ENCODE peak calls at places on chromosomes 6 and 20, in four cellular contexts. F is GM20000, H is NCI-H524, A is Kasumi-1. E is an unnamed sample.

GRCh38 chr6:125974214-125974866 is 12.0 kb upstream of the TRMT11 start:
- DNase-seq in F (peak), H (peak), A (peak), E (peak)

GRCh38 chr6:162343196-162343901 is 384.2 kb downstream of the PRKN start:
- DNase-seq in A (no peak), F (no peak), H (no peak), E (no peak)

GRCh38 chr6:42260972-42261371 is 43.3 kb upstream of the MRPS10 start:
- DNase-seq in A (no peak), H (peak), F (peak), E (peak)

GRCh38 chr6:96545882-96546281 is 17.0 kb upstream of the FHL5 start:
- DNase-seq in F (no peak), A (no peak), H (no peak), E (no peak)

GRCh38 chr6:168047841-168048723 is 30.9 kb downstream of the FRMD1 start:
- DNase-seq in H (no peak), A (no peak), F (no peak), E (no peak)

GRCh38 chr20:56627122-56628014 is 1.7 kb upstream of the TFAP2C start:
- DNase-seq in F (peak), H (no peak), A (no peak), E (no peak)

GRCh38 chr6:149854532-149854931 is 9.6 kb downstream of the LRP11 start:
- DNase-seq in A (no peak), H (no peak), F (no peak), E (no peak)

GRCh38 chr6:27541212-27541931 is 68.5 kb upstream of the ZNF184 start:
- DNase-seq in H (no peak), A (no peak), F (no peak), E (no peak)

GRCh38 chr6:166005846-166006592 is 161.6 kb downstream of the TBXT start:
- DNase-seq in A (no peak), F (no peak), H (no peak), E (no peak)

GRCh38 chr20:41040855-41041254 is 12.2 kb downstream of the TOP1 start:
- DNase-seq in A (peak), F (no peak), H (no peak), E (no peak)

GRCh38 chr6:14719273-14719672 is 526.6 kb upstream of the JARID2 start:
- DNase-seq in A (no peak), H (no peak), F (no peak), E (no peak)

GRCh38 chr20:13681248-13682125 is 42.8 kb upstream of the TASP1 start:
- DNase-seq in F (peak), H (no peak), A (no peak), E (no peak)

GRCh38 chr6:159221486-159222170 is 52.4 kb downstream of the FNDC1 start:
- DNase-seq in A (no peak), F (no peak), H (no peak), E (peak)

GRCh38 chr6:42050011-42050896 is at the start of gene TAF8:
- DNase-seq in F (peak), A (peak), H (peak), E (peak)

GRCh38 chr6:106533079-106533478 is 96.2 kb downstream of the RTN4IP1 start:
- DNase-seq in H (no peak), F (no peak), A (peak), E (no peak)

GRCh38 chr6:149179431-149179830 is 138.1 kb upstream of the TAB2 start:
- DNase-seq in A (no peak), F (no peak), H (no peak), E (no peak)

GRCh38 chr20:52056203-52057062 is 135.1 kb downstream of the ZFP64 start:
- DNase-seq in A (no peak), F (no peak), H (no peak), E (no peak)

GRCh38 chr20:41336711-41337492 is 3.7 kb upstream of the LPIN3 start:
- DNase-seq in A (no peak), H (no peak), F (no peak), E (no peak)

GRCh38 chr6:2861071-2861821 is 19.6 kb upstream of the SERPINB1 start:
- DNase-seq in A (no peak), F (no peak), H (no peak), E (no peak)

GRCh38 chr20:1806456-1806855 is 88.8 kb upstream of the SIRPA start:
- DNase-seq in F (no peak), H (no peak), A (no peak), E (no peak)

GRCh38 chr20:62603021-62603906 is 39.0 kb upstream of the SLCO4A1 start:
- DNase-seq in A (peak), F (peak), H (no peak), E (peak)

GRCh38 chr20:34045294-34045693 is 51.6 kb downstream of the RALY start:
- DNase-seq in H (no peak), F (no peak), A (no peak), E (no peak)

GRCh38 chr20:19275630-19276071 is 63.2 kb downstream of the SLC24A3 start:
- DNase-seq in F (no peak), A (no peak), H (no peak), E (no peak)

GRCh38 chr6:37092851-37093727 is 76.9 kb upstream of the PIM1 start:
- DNase-seq in H (no peak), A (no peak), F (no peak), E (no peak)

GRCh38 chr20:768426-768978 is at the start of gene SLC52A3:
- DNase-seq in F (no peak), A (peak), H (no peak), E (no peak)

GRCh38 chr20:43543138-43543537 is 15.7 kb upstream of the SGK2 start:
- DNase-seq in F (no peak), A (no peak), H (no peak), E (no peak)

GRCh38 chr6:51398064-51398740 is 579.5 kb downstream of the TFAP2B start:
- DNase-seq in A (no peak), F (no peak), H (no peak), E (no peak)

GRCh38 chr6:710601-711571 is 17.9 kb upstream of the EXOC2 start:
- DNase-seq in A (peak), F (peak), H (no peak), E (peak)

GRCh38 chr6:13624871-13625288 is 9.7 kb downstream of the NOL7 start:
- DNase-seq in A (peak), F (peak), H (no peak), E (peak)

GRCh38 chr20:17556842-17557674 is 12.8 kb upstream of the DSTN start:
- DNase-seq in A (no peak), H (no peak), F (no peak), E (no peak)

GRCh38 chr6:82786251-82786650 is 279.4 kb downstream of the UBE3D start:
- DNase-seq in H (no peak), A (no peak), F (no peak), E (no peak)

GRCh38 chr20:57312138-57312537 is 17.5 kb upstream of the SPO11 start:
- DNase-seq in H (no peak), F (no peak), A (no peak), E (no peak)

GRCh38 chr6:148269386-148269785 is 73.3 kb upstream of the SASH1 start:
- DNase-seq in F (no peak), H (no peak), A (no peak), E (no peak)

GRCh38 chr6:27188206-27188884 is 59.2 kb upstream of the PRSS16 start:
- DNase-seq in F (peak), H (peak), A (peak), E (peak)

GRCh38 chr6:147207351-147207750 is 3.1 kb downstream of the STXBP5 start:
- DNase-seq in H (no peak), A (no peak), F (no peak), E (no peak)

GRCh38 chr6:15754706-15755079 is 91.9 kb upstream of the DTNBP1 start:
- DNase-seq in H (no peak), A (no peak), F (no peak), E (no peak)